ENCODE peak calls at places on chromosome 12, in eight cellular contexts. W is lower lobe of right lung; J is NB4; Z is nephron progenitor cell; U is D341Med; S is T-helper 9 cell; N is dorsolateral prefrontal cortex; E is stimulated activated CD4-positive, alpha-beta T cell treated with anti-CD3 and anti-CD28 coated beads, Interleukin-15, amount 100 ng/mL, for 1 hour. X is an unnamed sample.

GRCh38 chr12:80170915-80171314 is 71.6 kb downstream of the OTOGL start:
- DNase-seq in W (no peak), E (no peak), S (no peak), N (no peak), U (no peak), Z (no peak), J (no peak), X (no peak)

GRCh38 chr12:49347307-49348237 is 884 bp downstream of the DNAJC22 start:
- DNase-seq in Z (peak; percentile 90), W (peak; percentile 76), E (peak; percentile 73), N (peak; percentile 84), U (peak; percentile 96), J (peak; percentile 74), S (peak; percentile 83), X (peak; percentile 94)

GRCh38 chr12:79555006-79555925 is 135.5 kb downstream of the PAWR start:
- DNase-seq in S (no peak), N (no peak), Z (no peak), W (no peak), U (no peak), E (no peak), J (peak; percentile 34), X (no peak)

GRCh38 chr12:82972624-82973023 is 285.9 kb downstream of the TMTC2 start:
- DNase-seq in E (no peak), J (peak; percentile 44), U (no peak), W (no peak), S (no peak), N (no peak), Z (no peak), X (no peak)

GRCh38 chr12:55724226-55724939 is 4.2 kb downstream of the RDH5 start:
- DNase-seq in Z (peak; percentile 54), U (peak; percentile 78), S (peak; percentile 47), W (peak; percentile 77), J (peak; percentile 84), N (peak; percentile 80), E (peak; percentile 48), X (peak; percentile 78)

GRCh38 chr12:132222096-132222807 is 78.0 kb downstream of the NOC4L start:
- DNase-seq in N (no peak), U (no peak), Z (peak; percentile 54), J (peak; percentile 78), W (peak; percentile 52), E (no peak), S (peak; percentile 18), X (peak; percentile 12)

GRCh38 chr12:121397521-121397920 is 2.4 kb upstream of the RNF34 start:
- DNase-seq in U (no peak), E (no peak), N (no peak), Z (no peak), W (no peak), J (peak; percentile 51), S (no peak), X (no peak)

GRCh38 chr12:27818421-27818918 is 38.4 kb upstream of the MANSC4 start:
- DNase-seq in S (no peak), W (no peak), E (no peak), J (no peak), Z (no peak), N (no peak), U (no peak), X (no peak)

GRCh38 chr12:65962921-65963883 is 138.9 kb downstream of the HMGA2 start:
- DNase-seq in Z (peak; percentile 16), S (no peak), N (no peak), E (no peak), W (no peak), U (peak; percentile 61), J (peak; percentile 56), X (no peak)

GRCh38 chr12:39230086-39230485 is 212.8 kb downstream of the KIF21A start:
- DNase-seq in U (no peak), N (no peak), Z (no peak), E (no peak), S (no peak), W (no peak), J (no peak), X (no peak)

GRCh38 chr12:104510873-104511243 is 54.1 kb downstream of the CHST11 start:
- DNase-seq in E (no peak), W (no peak), N (no peak), J (no peak), Z (no peak), S (no peak), U (no peak), X (no peak)

GRCh38 chr12:26623136-26623535 is 209.9 kb downstream of the ITPR2 start:
- DNase-seq in J (no peak), W (no peak), U (no peak), S (no peak), E (no peak), N (no peak), Z (no peak), X (no peak)

GRCh38 chr12:49201595-49202295 is 12.9 kb upstream of the TUBA1A start:
- DNase-seq in Z (no peak), N (no peak), J (peak; percentile 40), U (no peak), S (no peak), W (no peak), E (no peak), X (no peak)

GRCh38 chr12:15883536-15883935 is 1.3 kb downstream of the STRAP start:
- DNase-seq in Z (no peak), U (no peak), E (no peak), N (no peak), J (no peak), S (no peak), W (no peak), X (no peak)

GRCh38 chr12:127284021-127284420 is 982.9 kb upstream of the TMEM132C start:
- DNase-seq in N (no peak), U (no peak), W (no peak), J (no peak), S (no peak), Z (no peak), E (no peak), X (no peak)

GRCh38 chr12:47808574-47809380 is 10.9 kb downstream of the HDAC7 start:
- DNase-seq in N (no peak), S (peak; percentile 38), Z (no peak), E (no peak), J (peak; percentile 88), W (no peak), U (no peak), X (no peak)

GRCh38 chr12:31853520-31853919 is 105.7 kb upstream of the RESF1 start:
- DNase-seq in U (no peak), Z (no peak), N (no peak), J (peak; percentile 52), E (no peak), S (no peak), W (no peak), X (no peak)

GRCh38 chr12:111435661-111436201 is 30.0 kb downstream of the SH2B3 start:
- DNase-seq in S (no peak), E (no peak), N (no peak), J (peak; percentile 66), W (no peak), Z (no peak), U (no peak), X (no peak)

GRCh38 chr12:70534466-70534865 is 102.8 kb downstream of the PTPRB start:
- DNase-seq in J (peak; percentile 8), Z (no peak), W (no peak), U (no peak), N (no peak), S (no peak), E (no peak), X (no peak)

GRCh38 chr12:125121095-125121494 is 55.9 kb downstream of the AACS start:
- DNase-seq in W (peak; percentile 61), S (no peak), Z (no peak), N (no peak), E (no peak), J (no peak), U (no peak), X (no peak)

GRCh38 chr12:110091136-110091711 is 32.9 kb upstream of the IFT81 start:
- DNase-seq in N (no peak), U (no peak), S (no peak), W (no peak), Z (no peak), E (no peak), J (no peak), X (no peak)